ENCODE peak calls at places on chromosomes 16 and 17, in six cellular contexts. T is GOT3; Q is astrocyte; K is heart left ventricle; A is stimulated activated CD4-positive, alpha-beta T cell treated with anti-CD3 and anti-CD28 coated beads, Interleukin-4, amount 100 ng/mL, for 4 hours; V is amniotic stem cell. C is an unnamed sample.
A peak's percentile ranks its signal among the peaks of the same experiment; 100 is the strongest.

GRCh38 chr17:82963104-82963950 is 116.1 kb upstream of the METRNL start:
- DNase-seq in Q (peak; percentile 49), K (peak; percentile 84), T (no peak), V (peak; percentile 78), A (no peak), C (no peak)

GRCh38 chr17:82065638-82066303 is at the start of gene DUS1L:
- DNase-seq in K (peak; percentile 72), V (no peak), Q (peak; percentile 19), A (peak; percentile 62), T (no peak), C (peak; percentile 54)

GRCh38 chr17:40596261-40596919 is 31.1 kb upstream of the CCR7 start:
- DNase-seq in A (no peak), T (no peak), V (no peak), K (no peak), Q (no peak), C (no peak)

GRCh38 chr17:14886200-14886739 is 378.9 kb downstream of the PMP22 start:
- DNase-seq in Q (no peak), A (no peak), K (no peak), V (no peak), T (no peak), C (no peak)

GRCh38 chr16:8669481-8669880 is 4.9 kb upstream of the ABAT start:
- DNase-seq in A (no peak), Q (no peak), K (no peak), V (no peak), T (no peak), C (no peak)

GRCh38 chr16:29678691-29679267 is at the start of gene QPRT:
- DNase-seq in T (no peak), V (no peak), A (no peak), Q (peak; percentile 14), K (peak; percentile 48), C (no peak)

GRCh38 chr17:1298616-1299015 is 19.2 kb downstream of the TRARG1 start:
- DNase-seq in T (no peak), K (no peak), Q (no peak), A (peak; percentile 51), V (no peak), C (peak; percentile 11)

GRCh38 chr16:48395375-48395774 is 10.2 kb upstream of the SIAH1 start:
- DNase-seq in Q (no peak), K (no peak), A (no peak), V (no peak), T (no peak), C (no peak)

GRCh38 chr16:87765473-87765775 is 362 bp downstream of the KLHDC4 start:
- DNase-seq in T (no peak), K (no peak), V (no peak), Q (no peak), A (peak; percentile 69), C (peak; percentile 50)

GRCh38 chr17:27382025-27382424 is 74.2 kb upstream of the KSR1 start:
- DNase-seq in K (no peak), V (no peak), A (no peak), Q (no peak), T (no peak), C (no peak)

GRCh38 chr16:67731071-67731810 is 12.1 kb upstream of the GFOD2 start:
- DNase-seq in A (no peak), Q (no peak), K (no peak), V (no peak), T (no peak), C (no peak)

GRCh38 chr16:1054660-1055556 is 17.6 kb upstream of the SSTR5 start:
- DNase-seq in K (peak; percentile 51), A (peak; percentile 11), T (no peak), V (no peak), Q (no peak), C (no peak)

GRCh38 chr16:67842509-67843342 is 606 bp downstream of the THAP11 start:
- DNase-seq in Q (peak; percentile 45), K (peak; percentile 53), T (peak; percentile 56), V (no peak), A (peak; percentile 48), C (no peak)

GRCh38 chr16:19715566-19715965 is 2.5 kb downstream of the KNOP1 start:
- DNase-seq in Q (no peak), A (no peak), V (no peak), T (no peak), K (no peak), C (no peak)

GRCh38 chr16:87724490-87725291 is 41.1 kb downstream of the KLHDC4 start:
- DNase-seq in K (no peak), V (no peak), T (no peak), Q (no peak), A (no peak), C (no peak)

GRCh38 chr17:49715717-49716279 is 8.0 kb upstream of the SLC35B1 start:
- DNase-seq in K (no peak), A (peak; percentile 46), Q (no peak), T (no peak), V (no peak), C (peak; percentile 35)

GRCh38 chr17:50445730-50446305 is 19.8 kb downstream of the ACSF2 start:
- DNase-seq in K (no peak), Q (no peak), A (no peak), V (no peak), T (no peak), C (no peak)

GRCh38 chr17:31487648-31488263 is 96.3 kb downstream of the RAB11FIP4 start:
- DNase-seq in V (no peak), Q (no peak), T (no peak), A (peak; percentile 97), K (peak; percentile 81), C (peak; percentile 93)

GRCh38 chr16:53055603-53056527 is 1.1 kb downstream of the CHD9 start:
- DNase-seq in K (peak; percentile 56), T (no peak), A (no peak), Q (peak; percentile 73), V (peak; percentile 17), C (no peak)

GRCh38 chr17:17479209-17479608 is 2.4 kb downstream of the MED9 start:
- DNase-seq in K (no peak), V (no peak), A (no peak), T (no peak), Q (peak; percentile 9), C (no peak)

GRCh38 chr17:38914741-38915638 is 10.4 kb upstream of the LASP1NB start:
- DNase-seq in V (no peak), T (no peak), A (no peak), Q (no peak), K (no peak), C (no peak)

C was measured in CD4-positive, CD25-positive, alpha-beta regulatory T cell.